ENCODE peak calls at places on chromosomes 3 and 15, in nine cellular contexts. W is adrenal gland, L is foreskin fibroblast, Q is fibroblast of villous mesenchyme, Y is dorsolateral prefrontal cortex, X is tibial nerve, C is fibroblast of lung, F is PC-9, D is Peyer's patch. I is an unnamed sample.

GRCh38 chr3:43009547-43009946 is 30.4 kb downstream of the GASK1A start:
- DNase-seq in W (no peak), L (no peak), Q (no peak), Y (no peak), X (no peak), C (no peak), F (no peak), D (no peak), I (no peak)

GRCh38 chr15:76161153-76162049 is 101.6 kb downstream of the TMEM266 start:
- DNase-seq in W (peak; percentile 72), L (no peak), Q (peak; percentile 68), Y (no peak), X (no peak), C (peak; percentile 24), F (no peak), D (no peak), I (no peak)

GRCh38 chr3:133675631-133676335 is 14.0 kb upstream of the TOPBP1 start:
- DNase-seq in W (peak; percentile 5), L (no peak), Q (no peak), Y (no peak), X (no peak), C (no peak), F (no peak), D (no peak), I (no peak)

GRCh38 chr3:155369244-155369643 is 75.8 kb upstream of the STRIT1 start:
- DNase-seq in W (no peak), L (no peak), Q (no peak), Y (no peak), X (no peak), C (no peak), F (no peak), D (no peak), I (no peak)

GRCh38 chr15:74784854-74785715 is 3.2 kb downstream of the CSK start:
- DNase-seq in W (no peak), L (no peak), Q (no peak), Y (no peak), X (no peak), C (no peak), F (no peak), D (no peak), I (no peak)

GRCh38 chr15:89112341-89112971 is 24.2 kb downstream of the ABHD2 start:
- DNase-seq in W (peak; percentile 73), L (peak; percentile 66), Q (no peak), Y (no peak), X (no peak), C (peak; percentile 49), F (no peak), D (peak; percentile 84), I (no peak)

GRCh38 chr3:12903881-12904280 is 62.5 kb upstream of the RPL32 start:
- DNase-seq in W (no peak), L (no peak), Q (no peak), Y (no peak), X (no peak), C (no peak), F (no peak), D (no peak), I (no peak)

GRCh38 chr15:90099072-90099867 is 3.0 kb downstream of the IDH2 start:
- DNase-seq in W (no peak), L (no peak), Q (no peak), Y (no peak), X (no peak), C (no peak), F (no peak), D (no peak), I (no peak)

GRCh38 chr15:49847436-49847835 is 226.6 kb downstream of the DTWD1 start:
- DNase-seq in W (no peak), L (no peak), Q (peak; percentile 46), Y (no peak), X (no peak), C (peak; percentile 61), F (no peak), D (no peak), I (peak; percentile 49)

GRCh38 chr3:72205297-72205696 is 420.3 kb upstream of the PROK2 start:
- DNase-seq in W (no peak), L (no peak), Q (no peak), Y (no peak), X (no peak), C (no peak), F (no peak), D (no peak), I (no peak)

GRCh38 chr15:51799174-51799907 is 30.1 kb upstream of the TMOD3 start:
- DNase-seq in W (no peak), L (no peak), Q (no peak), Y (no peak), X (no peak), C (no peak), F (no peak), D (no peak), I (no peak)

GRCh38 chr3:190288836-190289235 is 33.4 kb downstream of the CLDN1 start:
- DNase-seq in W (no peak), L (no peak), Q (no peak), Y (no peak), X (no peak), C (no peak), F (no peak), D (no peak), I (no peak)

GRCh38 chr3:119794971-119795612 is 13.2 kb downstream of the NR1I2 start:
- DNase-seq in W (peak; percentile 87), L (peak; percentile 14), Q (peak; percentile 12), Y (no peak), X (no peak), C (peak; percentile 21), F (peak; percentile 72), D (peak; percentile 86), I (no peak)

GRCh38 chr3:50164984-50165383 is 9.9 kb downstream of the SEMA3F start:
- DNase-seq in W (no peak), L (no peak), Q (no peak), Y (no peak), X (no peak), C (no peak), F (no peak), D (no peak), I (no peak)

GRCh38 chr15:65660927-65661326 is 39.2 kb downstream of the SLC24A1 start:
- DNase-seq in W (no peak), L (peak; percentile 67), Q (peak; percentile 65), Y (no peak), X (no peak), C (peak; percentile 77), F (no peak), D (no peak), I (no peak)

GRCh38 chr3:132318451-132318850 is 1.2 kb downstream of the ACP3 start:
- DNase-seq in W (no peak), L (peak; percentile 39), Q (peak; percentile 25), Y (no peak), X (no peak), C (peak; percentile 73), F (no peak), D (no peak), I (no peak)

GRCh38 chr3:67030785-67031740 is 33.0 kb downstream of the KBTBD8 start:
- DNase-seq in W (no peak), L (no peak), Q (peak; percentile 38), Y (no peak), X (no peak), C (no peak), F (no peak), D (no peak), I (no peak)
- H3K4me3 ChIP-seq in W (no peak overlapping the region), L (no peak overlapping the region), Q (no peak overlapping the region), Y (no peak overlapping the region), X (no peak overlapping the region), C (no peak overlapping the region), F (no peak overlapping the region), D (no peak overlapping the region), I (no peak overlapping the region)

GRCh38 chr3:47159820-47160219 is 4.1 kb downstream of the SETD2 start:
- DNase-seq in W (no peak), L (no peak), Q (no peak), Y (no peak), X (no peak), C (no peak), F (no peak), D (no peak), I (no peak)

GRCh38 chr3:47162695-47163022 is 1.3 kb downstream of the SETD2 start:
- DNase-seq in W (no peak), L (no peak), Q (peak; percentile 42), Y (no peak), X (no peak), C (peak; percentile 22), F (no peak), D (no peak), I (no peak)

GRCh38 chr3:47163023-47163989 is 607 bp downstream of the SETD2 start:
- DNase-seq in W (peak; percentile 65), L (no peak), Q (peak; percentile 57), Y (peak; percentile 70), X (peak; percentile 14), C (peak; percentile 44), F (peak; percentile 26), D (peak; percentile 77), I (no peak)

GRCh38 chr3:47161983-47162694 is 1.8 kb downstream of the SETD2 start:
- DNase-seq in W (no peak), L (no peak), Q (peak; percentile 16), Y (no peak), X (no peak), C (no peak), F (no peak), D (no peak), I (no peak)

GRCh38 chr3:47163990-47164848 is at the start of gene SETD2:
- DNase-seq in W (peak; percentile 96), L (peak; percentile 94), Q (peak; percentile 94), Y (peak; percentile 93), X (peak; percentile 85), C (peak; percentile 92), F (peak; percentile 88), D (peak; percentile 94), I (peak; percentile 71)
- TF ChIP-seq CTCF in W (peak; percentile 58), L (peak; percentile 9), Q (peak; percentile 20), Y (no peak), X (peak; percentile 81), C (peak; percentile 32), F (no peak), D (peak; percentile 52), I (peak; percentile 30)

GRCh38 chr3:61666032-61666431 is 104.7 kb downstream of the PTPRG start:
- DNase-seq in W (no peak), L (no peak), Q (peak; percentile 17), Y (no peak), X (no peak), C (no peak), F (no peak), D (no peak), I (no peak)
- H3K4me3 ChIP-seq in W (no peak overlapping the region), L (no peak overlapping the region), Q (no peak overlapping the region), Y (no peak overlapping the region), X (no peak overlapping the region), C (no peak overlapping the region), F (no peak overlapping the region), D (no peak overlapping the region), I (no peak overlapping the region)

GRCh38 chr15:101121511-101122090 is 130.2 kb downstream of the CHSY1 start:
- DNase-seq in W (peak; percentile 69), L (peak; percentile 54), Q (peak; percentile 92), Y (peak; percentile 66), X (peak; percentile 27), C (peak; percentile 81), F (peak; percentile 3), D (peak; percentile 62), I (no peak)
- TF ChIP-seq CTCF in W (peak; percentile 42), L (peak; percentile 42), Q (peak; percentile 51), Y (no peak), X (no peak), C (peak; percentile 35), F (no peak), D (no peak), I (peak; percentile 32)

GRCh38 chr3:165194477-165195135 is 1.6 kb downstream of the SLITRK3 start:
- DNase-seq in W (no peak), L (no peak), Q (no peak), Y (no peak), X (no peak), C (no peak), F (no peak), D (no peak), I (no peak)
- H3K4me3 ChIP-seq in W (no peak overlapping the region), L (no peak overlapping the region), Q (no peak overlapping the region), Y (peak overlapping the region; percentile 67), X (peak overlapping the region; percentile 38), C (no peak overlapping the region), F (no peak overlapping the region), D (peak overlapping the region; percentile 56), I (peak overlapping the region; percentile 53)

GRCh38 chr3:8278448-8278847 is 223.2 kb upstream of the LMCD1 start:
- DNase-seq in W (peak; percentile 5), L (no peak), Q (no peak), Y (peak; percentile 48), X (no peak), C (no peak), F (no peak), D (no peak), I (no peak)
- TF ChIP-seq CTCF in W (no peak), L (no peak), Q (no peak), Y (no peak), X (no peak), C (no peak), F (no peak), D (no peak), I (no peak)